ENCODE peak calls at places on chromosome X, in ten cellular contexts. W is stimulated activated CD4-positive, alpha-beta T cell treated with anti-CD3 and anti-CD28 coated beads, Interleukin-12 subunit alpha, Interleukin-12 subunit beta, amount 100 ng/mL, for 48 hours; M is adrenal gland; S is aorta; I is left ventricle myocardium inferior; G is pancreas; R is smooth muscle cell of the brain vasculature; E is activated T-cell treated with anti-CD3 and anti-CD28 coated beads for 48 hours; Y is putamen; T is NT2/D1. N is an unnamed sample.

GRCh38 chrX:66674506-66674905 is 35.6 kb upstream of the EDA2R start:
- DNase-seq in Y (no peak), R (no peak), I (no peak), E (no peak), T (no peak), M (no peak), S (no peak), W (no peak), G (no peak), N (no peak)

GRCh38 chrX:155747520-155747919 is 133.6 kb upstream of the VAMP7 start:
- DNase-seq in I (peak), Y (no peak), T (no peak), G (peak), E (no peak), M (peak), S (no peak), W (no peak), R (no peak), N (no peak)

GRCh38 chrX:3268804-3269203 is 77.6 kb downstream of the MXRA5 start:
- DNase-seq in T (no peak), E (no peak), G (no peak), W (no peak), M (no peak), I (no peak), S (no peak), Y (no peak), R (no peak), N (no peak)

GRCh38 chrX:68992998-68993397 is 164.2 kb downstream of the EFNB1 start:
- DNase-seq in Y (no peak), G (no peak), M (no peak), I (no peak), T (no peak), R (no peak), W (no peak), E (no peak), S (no peak), N (no peak)

GRCh38 chrX:153378607-153379006 is 22.5 kb downstream of the PNMA6E start:
- DNase-seq in T (no peak), Y (no peak), M (no peak), G (no peak), E (no peak), W (no peak), S (no peak), I (no peak), R (no peak), N (no peak)

GRCh38 chrX:39705299-39705698 is 392.5 kb downstream of the BCOR start:
- DNase-seq in Y (no peak), G (peak), W (no peak), I (peak), S (peak), R (peak), T (no peak), M (peak), E (no peak), N (peak)

GRCh38 chrX:48833531-48834138 is 1.8 kb downstream of the PCSK1N start:
- DNase-seq in G (no peak), S (no peak), W (no peak), R (no peak), Y (no peak), E (no peak), M (peak), I (no peak), T (no peak), N (peak)

GRCh38 chrX:3326721-3327120 is 19.7 kb downstream of the MXRA5 start:
- DNase-seq in S (no peak), Y (no peak), M (no peak), I (no peak), R (no peak), G (no peak), E (no peak), T (no peak), W (no peak), N (no peak)

GRCh38 chrX:118221257-118221656 is 104.6 kb upstream of the KLHL13 start:
- DNase-seq in T (no peak), I (no peak), Y (no peak), M (no peak), R (no peak), E (no peak), G (peak), S (no peak), W (no peak), N (no peak)

GRCh38 chrX:154020500-154021115 is 906 bp upstream of the IRAK1 start:
- DNase-seq in E (no peak), M (no peak), I (no peak), Y (no peak), S (no peak), W (no peak), G (no peak), T (no peak), R (no peak), N (no peak)

GRCh38 chrX:119999087-119999634 is 55.6 kb upstream of the NKAP start:
- DNase-seq in I (no peak), Y (no peak), S (no peak), T (no peak), M (no peak), W (no peak), G (no peak), E (no peak), R (no peak), N (no peak)

GRCh38 chrX:107856289-107856688 is 30.6 kb downstream of the MID2 start:
- DNase-seq in I (no peak), M (no peak), S (no peak), W (no peak), E (no peak), R (no peak), Y (no peak), T (no peak), G (no peak), N (no peak)

GRCh38 chrX:14509325-14510057 is 19.8 kb upstream of the GLRA2 start:
- DNase-seq in E (no peak), M (no peak), G (no peak), R (no peak), Y (no peak), W (no peak), S (no peak), I (no peak), T (no peak), N (no peak)

GRCh38 chrX:12360991-12361598 is 222.8 kb downstream of the FRMPD4 start:
- DNase-seq in E (no peak), R (no peak), M (no peak), S (no peak), T (no peak), G (no peak), W (no peak), Y (no peak), I (no peak), N (no peak)

GRCh38 chrX:113315927-113316326 is 475.3 kb upstream of the AMOT start:
- DNase-seq in M (no peak), S (no peak), R (no peak), G (no peak), E (no peak), T (no peak), I (no peak), Y (no peak), W (no peak), N (no peak)

GRCh38 chrX:96807318-96807717 is 76.4 kb upstream of the RPA4 start:
- DNase-seq in M (no peak), R (no peak), Y (no peak), S (no peak), G (no peak), T (no peak), W (no peak), I (no peak), E (no peak), N (no peak)

GRCh38 chrX:98071331-98071730 is 1187.6 kb downstream of the RPA4 start:
- DNase-seq in E (no peak), T (no peak), M (no peak), W (no peak), G (no peak), I (no peak), S (no peak), Y (no peak), R (no peak), N (no peak)

GRCh38 chrX:107674480-107675364 is 46.4 kb downstream of the PRPS1 start:
- DNase-seq in M (peak), R (no peak), W (no peak), E (no peak), G (no peak), Y (no peak), T (no peak), I (peak), S (peak), N (no peak)

GRCh38 chrX:74286950-74287349 is 17.0 kb upstream of the ZCCHC13 start:
- DNase-seq in R (peak), Y (no peak), S (no peak), W (no peak), E (no peak), G (no peak), T (no peak), I (no peak), M (no peak), N (no peak)

GRCh38 chrX:150887906-150888465 is 10.5 kb downstream of the CD99L2 start:
- DNase-seq in W (no peak), E (no peak), R (no peak), I (no peak), S (no peak), Y (peak), G (no peak), T (no peak), M (no peak), N (peak)

GRCh38 chrX:48631376-48632090 is 34.2 kb downstream of the WDR13 start:
- DNase-seq in E (peak), S (no peak), W (peak), I (peak), G (peak), T (peak), Y (peak), M (peak), R (peak), N (peak)

GRCh38 chrX:116384406-116384805 is 52.0 kb upstream of the SLC6A14 start:
- DNase-seq in T (no peak), W (no peak), M (no peak), Y (no peak), E (no peak), G (no peak), I (peak), S (no peak), R (no peak), N (no peak)

GRCh38 chrX:421646-422325 is 35.1 kb upstream of the PPP2R3B start:
- DNase-seq in I (peak), R (no peak), S (no peak), W (no peak), Y (no peak), M (no peak), E (no peak), T (no peak), G (no peak), N (no peak)

GRCh38 chrX:153689654-153690465 is 2.1 kb downstream of the SLC6A8 start:
- DNase-seq in M (no peak), E (no peak), W (no peak), T (no peak), G (no peak), Y (no peak), R (no peak), S (no peak), I (no peak), N (no peak)

GRCh38 chrX:53716328-53717088 is 30.0 kb upstream of the HUWE1 start:
- DNase-seq in S (no peak), E (no peak), Y (no peak), W (no peak), R (no peak), M (no peak), T (no peak), G (no peak), I (no peak), N (no peak)

GRCh38 chrX:77749695-77750094 is 36.3 kb downstream of the ATRX start:
- DNase-seq in E (no peak), T (no peak), M (no peak), S (no peak), R (no peak), G (no peak), I (no peak), W (no peak), Y (no peak), N (no peak)

GRCh38 chrX:21708116-21708515 is 49.8 kb downstream of the SMPX start:
- DNase-seq in I (no peak), S (no peak), E (no peak), R (no peak), Y (no peak), T (peak), M (no peak), W (no peak), G (no peak), N (no peak)

GRCh38 chrX:47854474-47854873 is 17.8 kb downstream of the ZNF81 start:
- DNase-seq in G (peak), R (no peak), T (no peak), Y (peak), S (no peak), W (no peak), I (peak), E (no peak), M (peak), N (peak)

GRCh38 chrX:70026112-70026850 is 23.5 kb downstream of the AWAT2 start:
- DNase-seq in M (no peak), E (no peak), R (no peak), G (no peak), S (no peak), Y (no peak), T (no peak), W (no peak), I (no peak), N (no peak)

GRCh38 chrX:12950851-12951589 is 23.9 kb upstream of the TMSB4X start:
- DNase-seq in S (no peak), E (no peak), Y (no peak), I (no peak), W (peak), M (no peak), R (no peak), T (no peak), G (no peak), N (no peak)

GRCh38 chrX:39893417-39894338 is 204.1 kb downstream of the BCOR start:
- DNase-seq in R (no peak), M (no peak), Y (no peak), T (no peak), I (no peak), G (no peak), W (no peak), E (no peak), S (no peak), N (no peak)

GRCh38 chrX:64192040-64192439 is 13.5 kb downstream of the AMER1 start:
- DNase-seq in W (no peak), G (no peak), I (no peak), T (no peak), R (no peak), E (no peak), Y (no peak), S (no peak), M (no peak), N (no peak)

GRCh38 chrX:47514553-47515235 is 31.7 kb upstream of the ZNF41 start:
- DNase-seq in S (no peak), E (no peak), Y (no peak), W (no peak), G (no peak), T (no peak), R (no peak), I (no peak), M (no peak), N (no peak)

GRCh38 chrX:84123585-84123984 is 64.4 kb downstream of the RPS6KA6 start:
- DNase-seq in E (no peak), M (no peak), T (no peak), S (no peak), I (no peak), Y (no peak), R (no peak), G (no peak), W (no peak), N (no peak)

GRCh38 chrX:146243071-146243470 is 425.4 kb downstream of the SLITRK2 start:
- DNase-seq in M (peak), E (no peak), W (no peak), G (no peak), Y (no peak), R (no peak), I (no peak), S (no peak), T (no peak), N (no peak)

GRCh38 chrX:138191998-138192397 is 519.5 kb downstream of the FGF13 start:
- DNase-seq in I (no peak), E (no peak), Y (no peak), S (no peak), M (peak), W (no peak), G (no peak), R (no peak), T (peak), N (peak)

GRCh38 chrX:53476371-53476770 is 42.2 kb upstream of the HSD17B10 start:
- DNase-seq in I (no peak), M (no peak), Y (no peak), S (no peak), W (no peak), G (no peak), E (no peak), R (no peak), T (no peak), N (no peak)

N was measured in pons.